ENCODE peak calls at places on chromosomes 2 and 18, in four cellular contexts. V is fibroblast of lung, C is psoas muscle, B is dorsolateral prefrontal cortex. R is an unnamed sample.

GRCh38 chr2:183038341-183039300 is at the start of gene NCKAP1:
- DNase-seq in V (peak), C (peak), B (peak), R (no peak)

GRCh38 chr2:186641807-186642321 is 52.0 kb upstream of the FAM171B start:
- DNase-seq in V (peak), C (no peak), B (no peak), R (no peak)

GRCh38 chr2:169107645-169108044 is 38.3 kb downstream of the DHRS9 start:
- DNase-seq in V (no peak), C (no peak), B (no peak), R (no peak)

GRCh38 chr18:35511428-35511827 is 13.7 kb upstream of the INO80C start:
- DNase-seq in V (no peak), C (no peak), B (no peak), R (no peak)

GRCh38 chr2:239400000-239400831 is 604 bp downstream of the HDAC4 start:
- DNase-seq in V (peak), C (no peak), B (no peak), R (no peak)

GRCh38 chr2:99180755-99181647 is at the start of the genes MITD1 and MRPL30:
- DNase-seq in V (peak), C (peak), B (peak), R (peak)

GRCh38 chr2:45772038-45772437 is 120.6 kb downstream of the PRKCE start:
- DNase-seq in V (no peak), C (no peak), B (no peak), R (no peak)

GRCh38 chr18:47689386-47689785 is 241.1 kb downstream of the SMAD2 start:
- DNase-seq in V (no peak), C (no peak), B (no peak), R (no peak)

GRCh38 chr2:10006248-10007147 is 36.9 kb upstream of the KLF11 start:
- DNase-seq in V (no peak), C (no peak), B (no peak), R (no peak)

GRCh38 chr2:180048256-180048655 is 41.2 kb upstream of the CWC22 start:
- DNase-seq in V (peak), C (no peak), B (no peak), R (no peak)

GRCh38 chr2:207479198-207479785 is 50.5 kb upstream of the CREB1 start:
- DNase-seq in V (peak), C (no peak), B (no peak), R (no peak)

GRCh38 chr2:599601-600000 is 77.6 kb downstream of the TMEM18 start:
- DNase-seq in V (no peak), C (no peak), B (no peak), R (no peak)

GRCh38 chr2:239238839-239239606 is 161.8 kb downstream of the HDAC4 start:
- DNase-seq in V (no peak), C (no peak), B (no peak), R (no peak)

GRCh38 chr2:190947711-190948251 is 66.2 kb downstream of the STAT1 start:
- DNase-seq in V (peak), C (no peak), B (no peak), R (no peak)

GRCh38 chr2:43078301-43078700 is 148.1 kb downstream of the ZFP36L2 start:
- DNase-seq in V (no peak), C (no peak), B (no peak), R (no peak)

GRCh38 chr2:95285542-95285932 is 11.3 kb downstream of the PROM2 start:
- DNase-seq in V (no peak), C (no peak), B (no peak), R (no peak)

GRCh38 chr2:95287336-95287735 is 9.8 kb upstream of the KCNIP3 start:
- DNase-seq in V (no peak), C (no peak), B (no peak), R (no peak)

GRCh38 chr2:95289251-95289650 is 7.9 kb upstream of the KCNIP3 start:
- DNase-seq in V (no peak), C (no peak), B (no peak), R (no peak)

GRCh38 chr2:95284886-95285541 is 10.8 kb downstream of the PROM2 start:
- DNase-seq in V (no peak), C (no peak), B (no peak), R (no peak)

DNA sequence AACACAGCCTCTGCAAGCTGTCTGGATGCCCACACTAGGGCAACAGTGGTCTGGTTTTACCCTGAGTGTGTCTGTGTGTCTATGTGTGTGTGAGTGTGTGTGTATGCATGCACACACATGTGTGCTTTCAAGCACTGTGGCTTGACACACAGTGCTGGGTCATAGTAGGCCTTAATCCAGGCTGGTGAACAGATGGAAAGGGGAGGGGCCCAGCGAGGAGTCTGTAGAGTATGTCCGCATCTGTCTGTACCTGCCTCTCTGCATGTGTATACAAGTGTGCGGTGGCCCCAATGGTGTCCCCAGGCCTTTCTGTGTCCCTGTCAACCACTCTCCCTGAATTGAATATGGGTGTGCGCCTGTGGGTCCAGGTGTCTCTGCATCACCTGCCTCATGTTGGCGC is 9.3 kb upstream of the KCNIP3 start:
- DNase-seq in V (no peak), C (no peak), B (no peak), R (no peak)
- H3K27ac ChIP-seq in V (no peak), C (no peak), B (no peak), R (no peak)

DNA sequence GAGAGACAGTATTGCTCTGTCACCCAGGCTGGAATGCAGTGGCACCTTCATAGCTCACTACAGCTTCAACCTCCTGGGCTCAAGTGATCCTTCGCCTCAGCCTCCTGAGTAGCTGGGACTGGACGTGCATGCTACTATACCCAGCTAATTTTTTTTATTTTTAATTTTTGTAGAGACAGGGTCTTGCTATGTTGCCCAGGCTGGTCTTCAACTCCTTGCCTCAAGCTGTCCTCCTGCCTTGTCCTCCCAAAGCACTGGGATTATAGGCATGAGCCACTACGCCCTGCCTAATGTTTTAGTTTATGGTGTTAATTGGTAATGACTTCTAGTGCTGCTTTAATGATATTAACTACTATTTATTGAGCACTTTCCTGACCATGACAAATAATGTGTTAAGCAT is 18.3 kb downstream of the RNF138 start:
- DNase-seq in V (no peak), C (no peak), B (no peak), R (no peak)
- H3K27ac ChIP-seq in V (no peak), C (no peak), B (no peak), R (no peak)

DNA sequence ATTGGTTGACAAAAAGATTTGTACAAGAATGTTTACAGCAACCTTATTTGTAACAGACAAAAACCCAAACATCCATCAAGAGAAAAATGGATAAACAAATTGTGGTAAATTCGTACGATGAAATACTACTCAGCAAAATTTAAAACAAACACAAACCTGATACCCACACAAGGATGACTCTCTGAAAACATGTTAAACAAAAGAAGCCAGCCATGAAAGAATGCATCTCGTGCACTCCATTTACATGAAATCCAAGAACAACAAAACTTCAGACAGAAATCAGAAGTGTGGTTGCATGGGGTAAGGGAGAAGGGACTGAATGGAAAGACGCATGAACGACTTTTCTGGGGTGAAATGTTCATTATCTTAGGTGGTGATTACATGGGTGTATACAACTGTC is 93.4 kb downstream of the SLC25A12 start:
- DNase-seq in V (no peak), C (no peak), B (no peak), R (no peak)
- H3K27ac ChIP-seq in V (no peak), C (no peak), B (no peak), R (no peak)

DNA sequence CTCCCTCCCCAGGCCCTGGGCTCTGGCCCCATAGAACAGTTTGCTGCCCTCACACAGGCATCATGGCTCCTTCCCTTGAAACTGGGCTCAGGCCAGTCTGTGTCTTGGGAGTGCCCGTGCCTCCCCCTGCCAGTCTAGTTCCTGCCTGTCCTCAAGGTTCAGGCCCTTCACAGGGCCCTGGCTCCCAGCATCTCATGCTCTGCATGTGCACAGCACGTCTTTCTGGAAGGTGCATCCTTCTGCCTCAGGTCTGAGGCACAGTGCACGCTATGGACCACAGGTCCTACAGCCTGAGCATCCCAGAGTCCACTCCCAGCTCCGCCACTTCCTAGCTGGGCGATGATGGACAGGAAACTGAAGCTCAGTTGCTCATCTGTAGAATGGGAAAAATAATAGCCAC is 35.6 kb upstream of the FOSL2 start:
- DNase-seq in V (no peak), C (no peak), B (no peak), R (no peak)
- H3K27ac ChIP-seq in V (no peak), C (peak), B (no peak), R (peak)